ENCODE peak calls at places on chromosome 6, in four cellular contexts. One of them, this sample, is unnamed.

GRCh38 chr6:163414117-163414366 is 476 bp upstream of the QKI start:
- DNase-seq in HCEC 1CT: no peak
- DNase-seq in activated CD4-positive, alpha-beta T cell treated with anti-CD3 and anti-CD28 coated beads, Interleukin-2, amount 50 U/mL, for 1 hour: no peak
- DNase-seq in head of caudate nucleus: no peak
- DNase-seq in this sample: no peak

GRCh38 chr6:35419961-35420360 is 32.2 kb upstream of the FANCE start:
- DNase-seq in HCEC 1CT: no peak
- DNase-seq in activated CD4-positive, alpha-beta T cell treated with anti-CD3 and anti-CD28 coated beads, Interleukin-2, amount 50 U/mL, for 1 hour: no peak
- DNase-seq in head of caudate nucleus: no peak
- DNase-seq in this sample: no peak

GRCh38 chr6:78911218-78911617 is 43.9 kb downstream of the IRAK1BP1 start:
- DNase-seq in HCEC 1CT: no peak
- DNase-seq in activated CD4-positive, alpha-beta T cell treated with anti-CD3 and anti-CD28 coated beads, Interleukin-2, amount 50 U/mL, for 1 hour: no peak
- DNase-seq in head of caudate nucleus: no peak
- DNase-seq in this sample: no peak

GRCh38 chr6:53761036-53761435 is 33.8 kb upstream of the LRRC1 start:
- DNase-seq in HCEC 1CT: peak
- DNase-seq in activated CD4-positive, alpha-beta T cell treated with anti-CD3 and anti-CD28 coated beads, Interleukin-2, amount 50 U/mL, for 1 hour: no peak
- DNase-seq in head of caudate nucleus: no peak
- DNase-seq in this sample: no peak

GRCh38 chr6:87071683-87072082 is 23.2 kb downstream of the CGA start:
- DNase-seq in HCEC 1CT: no peak
- DNase-seq in activated CD4-positive, alpha-beta T cell treated with anti-CD3 and anti-CD28 coated beads, Interleukin-2, amount 50 U/mL, for 1 hour: no peak
- DNase-seq in head of caudate nucleus: no peak
- DNase-seq in this sample: no peak

GRCh38 chr6:34926655-34927054 is 37.6 kb downstream of the ANKS1A start:
- DNase-seq in HCEC 1CT: peak
- DNase-seq in activated CD4-positive, alpha-beta T cell treated with anti-CD3 and anti-CD28 coated beads, Interleukin-2, amount 50 U/mL, for 1 hour: no peak
- DNase-seq in head of caudate nucleus: no peak
- DNase-seq in this sample: no peak

GRCh38 chr6:36753671-36754485 is 56.3 kb downstream of the RAB44 start:
- DNase-seq in HCEC 1CT: no peak
- DNase-seq in activated CD4-positive, alpha-beta T cell treated with anti-CD3 and anti-CD28 coated beads, Interleukin-2, amount 50 U/mL, for 1 hour: no peak
- DNase-seq in head of caudate nucleus: no peak
- DNase-seq in this sample: no peak

GRCh38 chr6:124073820-124074587 is 270.3 kb downstream of the NKAIN2 start:
- DNase-seq in HCEC 1CT: no peak
- DNase-seq in activated CD4-positive, alpha-beta T cell treated with anti-CD3 and anti-CD28 coated beads, Interleukin-2, amount 50 U/mL, for 1 hour: no peak
- DNase-seq in head of caudate nucleus: no peak
- DNase-seq in this sample: no peak

GRCh38 chr6:164286021-164286420 is 871.5 kb downstream of the QKI start:
- DNase-seq in HCEC 1CT: no peak
- DNase-seq in activated CD4-positive, alpha-beta T cell treated with anti-CD3 and anti-CD28 coated beads, Interleukin-2, amount 50 U/mL, for 1 hour: no peak
- DNase-seq in head of caudate nucleus: no peak
- DNase-seq in this sample: no peak

GRCh38 chr6:45991189-45991588 is 24.5 kb downstream of the CLIC5 start:
- DNase-seq in HCEC 1CT: no peak
- DNase-seq in activated CD4-positive, alpha-beta T cell treated with anti-CD3 and anti-CD28 coated beads, Interleukin-2, amount 50 U/mL, for 1 hour: no peak
- DNase-seq in head of caudate nucleus: no peak
- DNase-seq in this sample: no peak

GRCh38 chr6:128507337-128508310 is 12.8 kb downstream of the PTPRK start:
- DNase-seq in HCEC 1CT: peak
- DNase-seq in activated CD4-positive, alpha-beta T cell treated with anti-CD3 and anti-CD28 coated beads, Interleukin-2, amount 50 U/mL, for 1 hour: no peak
- DNase-seq in head of caudate nucleus: no peak
- DNase-seq in this sample: no peak

GRCh38 chr6:170111816-170112582 is 178.9 kb downstream of the DLL1 start:
- DNase-seq in HCEC 1CT: no peak
- DNase-seq in activated CD4-positive, alpha-beta T cell treated with anti-CD3 and anti-CD28 coated beads, Interleukin-2, amount 50 U/mL, for 1 hour: no peak
- DNase-seq in head of caudate nucleus: no peak
- DNase-seq in this sample: no peak

GRCh38 chr6:166938704-166939103 is 17.6 kb downstream of the RNASET2 start:
- DNase-seq in HCEC 1CT: no peak
- DNase-seq in activated CD4-positive, alpha-beta T cell treated with anti-CD3 and anti-CD28 coated beads, Interleukin-2, amount 50 U/mL, for 1 hour: no peak
- DNase-seq in head of caudate nucleus: no peak
- DNase-seq in this sample: no peak

GRCh38 chr6:7640607-7641577 is 50.9 kb downstream of the SNRNP48 start:
- DNase-seq in HCEC 1CT: peak
- DNase-seq in activated CD4-positive, alpha-beta T cell treated with anti-CD3 and anti-CD28 coated beads, Interleukin-2, amount 50 U/mL, for 1 hour: no peak
- DNase-seq in head of caudate nucleus: no peak
- DNase-seq in this sample: no peak

GRCh38 chr6:164478426-164478825 is 831.0 kb downstream of the C6orf118 start:
- DNase-seq in HCEC 1CT: no peak
- DNase-seq in activated CD4-positive, alpha-beta T cell treated with anti-CD3 and anti-CD28 coated beads, Interleukin-2, amount 50 U/mL, for 1 hour: no peak
- DNase-seq in head of caudate nucleus: no peak
- DNase-seq in this sample: no peak

GRCh38 chr6:70221025-70221714 is 81.7 kb downstream of the COL9A1 start:
- DNase-seq in HCEC 1CT: peak
- DNase-seq in activated CD4-positive, alpha-beta T cell treated with anti-CD3 and anti-CD28 coated beads, Interleukin-2, amount 50 U/mL, for 1 hour: peak
- DNase-seq in head of caudate nucleus: no peak
- DNase-seq in this sample: peak

GRCh38 chr6:32079566-32080290 is 29.4 kb downstream of the TNXB start:
- DNase-seq in HCEC 1CT: no peak
- DNase-seq in activated CD4-positive, alpha-beta T cell treated with anti-CD3 and anti-CD28 coated beads, Interleukin-2, amount 50 U/mL, for 1 hour: no peak
- DNase-seq in head of caudate nucleus: no peak
- DNase-seq in this sample: no peak

GRCh38 chr6:73801652-73802268 is 105.8 kb downstream of the CD109 start:
- DNase-seq in HCEC 1CT: no peak
- DNase-seq in activated CD4-positive, alpha-beta T cell treated with anti-CD3 and anti-CD28 coated beads, Interleukin-2, amount 50 U/mL, for 1 hour: no peak
- DNase-seq in head of caudate nucleus: no peak
- DNase-seq in this sample: no peak

GRCh38 chr6:63936399-63936798 is 300.8 kb downstream of the PHF3 start:
- DNase-seq in HCEC 1CT: no peak
- DNase-seq in activated CD4-positive, alpha-beta T cell treated with anti-CD3 and anti-CD28 coated beads, Interleukin-2, amount 50 U/mL, for 1 hour: no peak
- DNase-seq in head of caudate nucleus: no peak
- DNase-seq in this sample: no peak

GRCh38 chr6:153938876-153939275 is 100.2 kb upstream of the OPRM1 start:
- DNase-seq in HCEC 1CT: no peak
- DNase-seq in activated CD4-positive, alpha-beta T cell treated with anti-CD3 and anti-CD28 coated beads, Interleukin-2, amount 50 U/mL, for 1 hour: no peak
- DNase-seq in head of caudate nucleus: no peak
- DNase-seq in this sample: no peak

GRCh38 chr6:154815938-154816820 is 83.0 kb downstream of the SCAF8 start:
- DNase-seq in HCEC 1CT: peak
- DNase-seq in activated CD4-positive, alpha-beta T cell treated with anti-CD3 and anti-CD28 coated beads, Interleukin-2, amount 50 U/mL, for 1 hour: no peak
- DNase-seq in head of caudate nucleus: no peak
- DNase-seq in this sample: peak

GRCh38 chr6:25556516-25556915 is 95.5 kb upstream of the SCGN start:
- DNase-seq in HCEC 1CT: peak
- DNase-seq in activated CD4-positive, alpha-beta T cell treated with anti-CD3 and anti-CD28 coated beads, Interleukin-2, amount 50 U/mL, for 1 hour: peak
- DNase-seq in head of caudate nucleus: peak
- DNase-seq in this sample: peak

GRCh38 chr6:219019-219570 is 73.2 kb upstream of the DUSP22 start:
- DNase-seq in HCEC 1CT: no peak
- DNase-seq in activated CD4-positive, alpha-beta T cell treated with anti-CD3 and anti-CD28 coated beads, Interleukin-2, amount 50 U/mL, for 1 hour: no peak
- DNase-seq in head of caudate nucleus: no peak
- DNase-seq in this sample: no peak

GRCh38 chr6:165663283-165663735 is 268 bp upstream of the PDE10A start:
- DNase-seq in HCEC 1CT: no peak
- DNase-seq in activated CD4-positive, alpha-beta T cell treated with anti-CD3 and anti-CD28 coated beads, Interleukin-2, amount 50 U/mL, for 1 hour: no peak
- DNase-seq in head of caudate nucleus: peak
- DNase-seq in this sample: peak

GRCh38 chr6:78500299-78501089 is 366.9 kb upstream of the IRAK1BP1 start:
- DNase-seq in HCEC 1CT: no peak
- DNase-seq in activated CD4-positive, alpha-beta T cell treated with anti-CD3 and anti-CD28 coated beads, Interleukin-2, amount 50 U/mL, for 1 hour: no peak
- DNase-seq in head of caudate nucleus: no peak
- DNase-seq in this sample: no peak

GRCh38 chr6:159422041-159422984 is 253.1 kb downstream of the FNDC1 start:
- DNase-seq in HCEC 1CT: no peak
- DNase-seq in activated CD4-positive, alpha-beta T cell treated with anti-CD3 and anti-CD28 coated beads, Interleukin-2, amount 50 U/mL, for 1 hour: no peak
- DNase-seq in head of caudate nucleus: no peak
- DNase-seq in this sample: no peak

GRCh38 chr6:113683968-113684367 is 173.2 kb upstream of the MARCKS start:
- DNase-seq in HCEC 1CT: no peak
- DNase-seq in activated CD4-positive, alpha-beta T cell treated with anti-CD3 and anti-CD28 coated beads, Interleukin-2, amount 50 U/mL, for 1 hour: no peak
- DNase-seq in head of caudate nucleus: no peak
- DNase-seq in this sample: no peak

GRCh38 chr6:38696345-38696744 is 6.6 kb downstream of the GLO1 start:
- DNase-seq in HCEC 1CT: no peak
- DNase-seq in activated CD4-positive, alpha-beta T cell treated with anti-CD3 and anti-CD28 coated beads, Interleukin-2, amount 50 U/mL, for 1 hour: no peak
- DNase-seq in head of caudate nucleus: no peak
- DNase-seq in this sample: no peak

GRCh38 chr6:168032383-168032760 is 34.9 kb downstream of the KIF25 start:
- DNase-seq in HCEC 1CT: peak
- DNase-seq in activated CD4-positive, alpha-beta T cell treated with anti-CD3 and anti-CD28 coated beads, Interleukin-2, amount 50 U/mL, for 1 hour: no peak
- DNase-seq in head of caudate nucleus: no peak
- DNase-seq in this sample: no peak